ENCODE peak calls at places on chromosomes 7 and 10, in ten cellular contexts. E, N, A, W, G, H, D, C, I and R are unnamed samples.

GRCh38 chr7:94650137-94650536 is 5.8 kb downstream of the SGCE start:
- DNase-seq in D (no peak), N (no peak), G (no peak), I (no peak), W (no peak), C (no peak), A (no peak), E (no peak), H (no peak), R (no peak)

GRCh38 chr10:104406715-104407517 is 53.3 kb downstream of the CFAP58 start:
- DNase-seq in E (no peak), G (no peak), H (no peak), D (no peak), W (no peak), N (no peak), A (no peak), I (peak; percentile 67), C (peak; percentile 10), R (peak; percentile 21)

GRCh38 chr7:98995111-98995510 is 116.8 kb downstream of the TRRAP start:
- DNase-seq in H (no peak), N (no peak), I (no peak), G (no peak), A (no peak), D (no peak), W (no peak), C (no peak), E (no peak), R (no peak)

GRCh38 chr10:66537186-66537585 is 388.6 kb upstream of the LRRTM3 start:
- DNase-seq in G (no peak), I (no peak), N (no peak), D (no peak), E (no peak), C (no peak), W (no peak), A (no peak), H (no peak), R (no peak)

GRCh38 chr10:67492317-67493019 is 203.5 kb downstream of the CTNNA3 start:
- DNase-seq in D (no peak), G (no peak), E (no peak), A (no peak), H (no peak), W (no peak), N (peak; percentile 38), I (no peak), C (no peak), R (no peak)

GRCh38 chr10:131140606-131141005 is 170.9 kb downstream of the TCERG1L start:
- DNase-seq in H (no peak), I (no peak), W (no peak), C (no peak), D (no peak), N (no peak), E (no peak), G (no peak), A (no peak), R (no peak)

GRCh38 chr7:112492165-112492564 is 11.4 kb downstream of the LSMEM1 start:
- DNase-seq in D (no peak), A (no peak), E (no peak), G (no peak), N (no peak), W (no peak), H (no peak), I (no peak), C (no peak), R (no peak)

GRCh38 chr10:89001024-89001423 is 10.4 kb downstream of the FAS start:
- DNase-seq in N (no peak), W (no peak), E (no peak), A (peak; percentile 46), G (no peak), C (no peak), I (no peak), D (no peak), H (no peak), R (no peak)

GRCh38 chr10:103814626-103815370 is 40.6 kb downstream of the SH3PXD2A start:
- DNase-seq in I (no peak), G (no peak), E (no peak), H (no peak), A (no peak), N (no peak), D (no peak), C (no peak), W (no peak), R (no peak)

GRCh38 chr10:29948971-29949370 is 110.4 kb downstream of the JCAD start:
- DNase-seq in A (no peak), N (peak; percentile 41), I (peak; percentile 10), E (no peak), C (no peak), H (no peak), W (no peak), D (no peak), G (no peak), R (no peak)

GRCh38 chr7:124754576-124755264 is 10.9 kb downstream of the GPR37 start:
- DNase-seq in H (no peak), W (no peak), D (no peak), N (no peak), E (no peak), I (no peak), A (no peak), G (no peak), C (no peak), R (no peak)

GRCh38 chr7:45384499-45384898 is 189.7 kb upstream of the ADCY1 start:
- DNase-seq in C (no peak), W (no peak), E (no peak), I (no peak), A (no peak), N (no peak), H (no peak), G (no peak), D (no peak), R (peak; percentile 4)

GRCh38 chr7:101555269-101555920 is 73.7 kb downstream of the MYL10 start:
- DNase-seq in G (peak; percentile 33), E (no peak), I (no peak), W (no peak), C (no peak), H (no peak), D (peak; percentile 26), A (no peak), N (no peak), R (peak; percentile 25)

GRCh38 chr7:108037748-108038147 is 34.8 kb upstream of the LAMB1 start:
- DNase-seq in N (no peak), I (no peak), G (no peak), H (no peak), A (no peak), W (no peak), C (no peak), E (no peak), D (no peak), R (no peak)

GRCh38 chr10:103793920-103794883 is 61.2 kb downstream of the SH3PXD2A start:
- DNase-seq in W (no peak), G (peak; percentile 91), N (no peak), C (peak; percentile 81), A (no peak), I (no peak), D (peak; percentile 92), H (no peak), E (peak; percentile 14), R (no peak)

GRCh38 chr10:28367865-28368541 is 65.1 kb upstream of the MPP7 start:
- DNase-seq in E (no peak), C (no peak), N (no peak), W (no peak), A (peak; percentile 57), D (no peak), I (no peak), H (peak; percentile 22), G (no peak), R (no peak)

GRCh38 chr10:79941585-79942210 is 7.2 kb downstream of the SFTPD start:
- DNase-seq in A (no peak), W (no peak), G (no peak), E (peak; percentile 2), H (no peak), D (no peak), N (no peak), I (no peak), C (no peak), R (no peak)

GRCh38 chr10:36597921-36598320 is 527.5 kb upstream of the ANKRD30A start:
- DNase-seq in W (no peak), C (no peak), I (no peak), A (no peak), H (no peak), E (no peak), D (no peak), N (no peak), G (no peak), R (no peak)

GRCh38 chr7:107951172-107951787 is 51.7 kb downstream of the LAMB1 start:
- DNase-seq in N (no peak), C (no peak), G (peak; percentile 57), E (no peak), W (no peak), H (no peak), D (peak; percentile 57), I (no peak), A (no peak), R (no peak)

GRCh38 chr7:124781418-124781817 is 15.8 kb upstream of the GPR37 start:
- DNase-seq in I (no peak), D (no peak), A (no peak), E (no peak), C (no peak), W (no peak), H (no peak), G (no peak), N (peak; percentile 11), R (no peak)

GRCh38 chr7:151197932-151198331 is 10.9 kb upstream of the ASB10 start:
- DNase-seq in C (no peak), H (no peak), E (no peak), I (no peak), A (no peak), D (no peak), G (no peak), N (no peak), W (no peak), R (no peak)

GRCh38 chr10:96377816-96378294 is 19.1 kb upstream of the OPALIN start:
- DNase-seq in C (no peak), H (no peak), N (no peak), A (no peak), E (no peak), D (no peak), G (no peak), I (no peak), W (no peak), R (no peak)

GRCh38 chr10:124674768-124675222 is 69.4 kb downstream of the FAM53B start:
- DNase-seq in C (no peak), A (no peak), W (no peak), I (no peak), N (no peak), E (no peak), D (no peak), G (no peak), H (no peak), R (no peak)

GRCh38 chr10:71684356-71685173 is 35.0 kb downstream of the C10orf105 start:
- DNase-seq in E (no peak), A (peak; percentile 36), N (no peak), G (no peak), C (no peak), H (no peak), D (no peak), W (no peak), I (peak; percentile 18), R (no peak)